ENCODE peak calls at places on chromosome 20, in eight cellular contexts. One of them, this sample, is unnamed.

GRCh38 chr20:64226686-64227576 is 28.6 kb upstream of the PCMTD2 start:
- DNase-seq in transverse colon: no peak
- DNase-seq in suprapubic skin: no peak
- DNase-seq in sigmoid colon: no peak
- DNase-seq in SK-N-SH: no peak
- DNase-seq in GM12878: no peak
- DNase-seq in HepG2: no peak
- DNase-seq in H1: no peak
- DNase-seq in this sample: no peak

GRCh38 chr20:4272225-4272624 is 256.9 kb upstream of the RNF24 start:
- DNase-seq in transverse colon: no peak
- DNase-seq in suprapubic skin: no peak
- DNase-seq in sigmoid colon: no peak
- DNase-seq in SK-N-SH: no peak
- DNase-seq in GM12878: no peak
- DNase-seq in HepG2: no peak
- DNase-seq in H1: no peak
- DNase-seq in this sample: no peak

GRCh38 chr20:14720251-14720650 is 382.8 kb upstream of the FLRT3 start:
- DNase-seq in transverse colon: no peak
- DNase-seq in suprapubic skin: no peak
- DNase-seq in sigmoid colon: no peak
- DNase-seq in SK-N-SH: no peak
- DNase-seq in GM12878: no peak
- DNase-seq in HepG2: no peak
- DNase-seq in H1: no peak
- DNase-seq in this sample: no peak

GRCh38 chr20:4809707-4810106 is 88.0 kb downstream of the PRND start:
- DNase-seq in transverse colon: peak
- DNase-seq in suprapubic skin: peak
- DNase-seq in sigmoid colon: no peak
- DNase-seq in SK-N-SH: no peak
- DNase-seq in GM12878: peak
- DNase-seq in HepG2: no peak
- DNase-seq in H1: no peak
- DNase-seq in this sample: no peak

GRCh38 chr20:32749914-32750637 is 6.8 kb upstream of the COMMD7 start:
- DNase-seq in transverse colon: no peak
- DNase-seq in suprapubic skin: no peak
- DNase-seq in sigmoid colon: no peak
- DNase-seq in SK-N-SH: no peak
- DNase-seq in GM12878: no peak
- DNase-seq in HepG2: no peak
- DNase-seq in H1: peak
- DNase-seq in this sample: no peak

GRCh38 chr20:47576516-47577033 is 74.9 kb downstream of the NCOA3 start:
- DNase-seq in transverse colon: peak
- DNase-seq in suprapubic skin: no peak
- DNase-seq in sigmoid colon: peak
- DNase-seq in SK-N-SH: peak
- DNase-seq in GM12878: peak
- DNase-seq in HepG2: peak
- DNase-seq in H1: no peak
- DNase-seq in this sample: peak

GRCh38 chr20:61994546-61994945 is 71.1 kb downstream of the TAF4 start:
- DNase-seq in transverse colon: no peak
- DNase-seq in suprapubic skin: no peak
- DNase-seq in sigmoid colon: no peak
- DNase-seq in SK-N-SH: no peak
- DNase-seq in GM12878: no peak
- DNase-seq in HepG2: no peak
- DNase-seq in H1: no peak
- DNase-seq in this sample: no peak

GRCh38 chr20:19560876-19561480 is 197.1 kb upstream of the RIN2 start:
- DNase-seq in transverse colon: no peak
- DNase-seq in suprapubic skin: no peak
- DNase-seq in sigmoid colon: no peak
- DNase-seq in SK-N-SH: no peak
- DNase-seq in GM12878: no peak
- DNase-seq in HepG2: no peak
- DNase-seq in H1: no peak
- DNase-seq in this sample: no peak

GRCh38 chr20:38407321-38407720 is 27.8 kb downstream of the SNHG17 start:
- DNase-seq in transverse colon: no peak
- DNase-seq in suprapubic skin: peak
- DNase-seq in sigmoid colon: no peak
- DNase-seq in SK-N-SH: no peak
- DNase-seq in GM12878: no peak
- DNase-seq in HepG2: no peak
- DNase-seq in H1: no peak
- DNase-seq in this sample: peak

DNA sequence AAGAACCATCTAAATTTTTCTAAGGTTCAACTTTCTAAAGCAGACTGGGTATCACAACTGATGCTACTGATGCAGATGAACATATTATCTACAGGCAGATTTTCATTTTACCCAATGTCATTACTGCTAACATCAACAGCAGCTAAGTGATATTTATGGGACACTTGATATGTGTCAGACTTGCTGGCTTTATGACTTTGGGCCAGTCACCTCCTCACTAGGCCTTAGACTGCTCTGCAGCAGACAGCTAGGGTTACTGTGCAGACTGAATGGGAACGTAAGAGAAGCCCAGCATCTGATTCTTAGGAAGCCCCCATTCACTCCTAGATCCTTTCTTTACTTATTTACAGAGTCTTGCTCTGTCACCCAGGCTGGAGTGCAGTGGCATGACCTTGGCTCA is 66.2 kb downstream of the MYH7B start:
- DNase-seq in transverse colon: no peak
- DNase-seq in suprapubic skin: no peak
- DNase-seq in sigmoid colon: no peak
- DNase-seq in SK-N-SH: no peak
- DNase-seq in GM12878: no peak
- DNase-seq in HepG2: no peak
- DNase-seq in H1: no peak
- DNase-seq in this sample: no peak
- TF ChIP-seq EP300 in transverse colon: no peak
- TF ChIP-seq EP300 in suprapubic skin: no peak
- TF ChIP-seq EP300 in sigmoid colon: no peak
- TF ChIP-seq EP300 in SK-N-SH: no peak
- TF ChIP-seq EP300 in GM12878: no peak
- TF ChIP-seq EP300 in HepG2: no peak
- TF ChIP-seq EP300 in H1: no peak
- TF ChIP-seq EP300 in this sample: no peak

GRCh38 chr20:56483970-56484369 is 15.5 kb downstream of the RTF2 start:
- DNase-seq in transverse colon: no peak
- DNase-seq in suprapubic skin: no peak
- DNase-seq in sigmoid colon: no peak
- DNase-seq in SK-N-SH: no peak
- DNase-seq in GM12878: no peak
- DNase-seq in HepG2: no peak
- DNase-seq in H1: no peak
- DNase-seq in this sample: no peak

GRCh38 chr20:56487216-56487615 is 18.8 kb downstream of the RTF2 start:
- DNase-seq in transverse colon: no peak
- DNase-seq in suprapubic skin: no peak
- DNase-seq in sigmoid colon: no peak
- DNase-seq in SK-N-SH: no peak
- DNase-seq in GM12878: no peak
- DNase-seq in HepG2: no peak
- DNase-seq in H1: no peak
- DNase-seq in this sample: no peak
- TF ChIP-seq POLR2AphosphoS5 in transverse colon: no peak
- TF ChIP-seq POLR2AphosphoS5 in suprapubic skin: no peak
- TF ChIP-seq POLR2AphosphoS5 in sigmoid colon: no peak
- TF ChIP-seq POLR2AphosphoS5 in SK-N-SH: no peak
- TF ChIP-seq POLR2AphosphoS5 in GM12878: no peak
- TF ChIP-seq POLR2AphosphoS5 in HepG2: no peak
- TF ChIP-seq POLR2AphosphoS5 in H1: no peak
- TF ChIP-seq POLR2AphosphoS5 in this sample: no peak

DNA sequence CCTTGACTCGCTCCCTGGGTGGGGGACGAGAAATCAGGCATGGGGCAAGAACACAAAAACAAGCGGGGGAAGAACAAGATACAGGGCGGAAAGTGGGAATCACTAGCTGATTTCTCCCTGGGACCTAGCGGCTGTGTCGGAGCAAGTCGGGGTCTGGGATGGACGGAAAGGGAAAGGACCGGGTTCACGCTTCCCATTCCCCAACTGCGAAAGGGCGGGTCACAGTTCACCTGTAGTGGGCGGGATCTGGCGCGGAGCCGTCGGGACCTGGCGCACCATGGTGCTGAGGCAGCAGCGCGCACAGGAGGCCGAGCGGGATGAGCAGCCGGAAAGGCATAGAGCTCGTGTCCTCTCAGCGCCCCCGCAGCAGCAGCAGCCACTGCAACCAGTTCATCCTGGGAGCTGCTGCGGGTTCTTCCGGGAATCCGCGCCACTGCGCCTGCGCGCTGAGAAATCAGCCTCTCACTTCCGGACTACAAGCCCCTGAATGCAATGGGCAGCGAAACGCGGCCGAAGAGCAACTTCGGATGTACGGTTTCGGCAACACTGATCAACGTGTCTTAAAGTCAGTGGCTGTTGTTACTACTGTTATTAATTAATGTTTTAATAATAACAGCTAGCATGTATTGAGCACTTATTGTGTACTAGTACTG is at the start of gene EDEM2:
- DNase-seq in transverse colon: peak
- DNase-seq in suprapubic skin: peak
- DNase-seq in sigmoid colon: peak
- DNase-seq in SK-N-SH: peak
- DNase-seq in GM12878: peak
- DNase-seq in HepG2: peak
- DNase-seq in H1: peak
- DNase-seq in this sample: peak
- H3K4me3 ChIP-seq in transverse colon: peak
- H3K4me3 ChIP-seq in suprapubic skin: peak
- H3K4me3 ChIP-seq in sigmoid colon: peak
- H3K4me3 ChIP-seq in SK-N-SH: peak
- H3K4me3 ChIP-seq in GM12878: peak
- H3K4me3 ChIP-seq in HepG2: peak
- H3K4me3 ChIP-seq in H1: peak
- H3K4me3 ChIP-seq in this sample: peak

GRCh38 chr20:41664584-41664983 is 46.4 kb upstream of the CHD6 start:
- DNase-seq in transverse colon: no peak
- DNase-seq in suprapubic skin: no peak
- DNase-seq in sigmoid colon: no peak
- DNase-seq in SK-N-SH: peak
- DNase-seq in GM12878: peak
- DNase-seq in HepG2: peak
- DNase-seq in H1: no peak
- DNase-seq in this sample: no peak
- TF ChIP-seq EP300 in transverse colon: no peak
- TF ChIP-seq EP300 in suprapubic skin: no peak
- TF ChIP-seq EP300 in sigmoid colon: no peak
- TF ChIP-seq EP300 in SK-N-SH: no peak
- TF ChIP-seq EP300 in GM12878: no peak
- TF ChIP-seq EP300 in HepG2: no peak
- TF ChIP-seq EP300 in H1: no peak
- TF ChIP-seq EP300 in this sample: no peak

DNA sequence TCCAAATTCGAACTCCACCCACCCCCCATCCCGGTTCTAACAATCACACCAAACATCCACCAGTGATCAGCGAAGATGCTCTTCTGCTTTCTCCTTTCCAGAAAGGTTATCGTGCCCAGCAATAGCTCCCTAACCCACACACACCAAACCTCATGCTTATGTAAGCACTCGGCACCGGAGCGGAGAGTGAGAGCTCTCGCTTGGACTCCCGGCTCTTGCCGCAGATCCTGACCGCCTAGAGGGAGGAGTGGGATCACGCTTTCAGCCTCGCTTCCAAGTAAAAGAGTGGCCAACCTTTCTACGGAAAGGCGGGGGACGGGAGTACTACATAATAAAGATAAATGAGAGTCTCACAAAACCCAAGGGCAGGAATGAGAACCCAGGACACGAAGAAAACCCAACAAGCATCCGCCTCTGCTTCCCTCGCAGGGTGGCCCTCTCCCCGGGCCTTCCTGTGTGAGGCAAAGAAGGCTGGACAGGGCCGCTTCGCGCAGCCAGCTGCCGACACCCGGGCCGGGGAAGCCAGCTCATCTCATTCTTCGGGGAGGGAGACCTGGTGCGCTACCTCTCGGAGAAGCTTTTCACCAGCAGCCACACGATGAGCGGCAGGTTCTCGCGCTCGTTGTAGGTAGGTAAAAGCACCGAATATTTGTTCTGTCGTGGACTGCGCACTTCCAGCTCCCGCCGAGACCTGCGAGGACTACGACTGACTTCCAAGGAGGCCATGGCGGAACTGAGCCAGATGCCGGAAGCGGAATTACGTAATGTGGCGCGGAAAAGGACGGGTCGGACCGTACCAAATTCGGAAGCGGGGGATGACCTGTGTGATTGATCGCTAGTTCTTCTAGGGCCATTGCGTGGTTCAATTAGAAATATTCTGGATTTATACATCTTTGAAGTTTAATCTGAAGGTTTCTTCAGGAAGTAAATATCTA is at the start of gene DPM1:
- DNase-seq in transverse colon: peak
- DNase-seq in suprapubic skin: peak
- DNase-seq in sigmoid colon: peak
- DNase-seq in SK-N-SH: peak
- DNase-seq in GM12878: peak
- DNase-seq in HepG2: peak
- DNase-seq in H1: peak
- DNase-seq in this sample: peak
- TF ChIP-seq POLR2AphosphoS5 in transverse colon: peak
- TF ChIP-seq POLR2AphosphoS5 in suprapubic skin: peak
- TF ChIP-seq POLR2AphosphoS5 in sigmoid colon: peak
- TF ChIP-seq POLR2AphosphoS5 in SK-N-SH: peak
- TF ChIP-seq POLR2AphosphoS5 in GM12878: peak
- TF ChIP-seq POLR2AphosphoS5 in HepG2: peak
- TF ChIP-seq POLR2AphosphoS5 in H1: peak
- TF ChIP-seq POLR2AphosphoS5 in this sample: peak

GRCh38 chr20:8443464-8444072 is 311.5 kb downstream of the PLCB1 start:
- DNase-seq in transverse colon: no peak
- DNase-seq in suprapubic skin: no peak
- DNase-seq in sigmoid colon: no peak
- DNase-seq in SK-N-SH: no peak
- DNase-seq in GM12878: no peak
- DNase-seq in HepG2: no peak
- DNase-seq in H1: no peak
- DNase-seq in this sample: no peak
- H3K4me3 ChIP-seq in transverse colon: no peak
- H3K4me3 ChIP-seq in suprapubic skin: no peak
- H3K4me3 ChIP-seq in sigmoid colon: no peak
- H3K4me3 ChIP-seq in SK-N-SH: no peak
- H3K4me3 ChIP-seq in GM12878: no peak
- H3K4me3 ChIP-seq in HepG2: no peak
- H3K4me3 ChIP-seq in H1: no peak
- H3K4me3 ChIP-seq in this sample: no peak

GRCh38 chr20:10357061-10357708 is 76.8 kb downstream of the MKKS start:
- DNase-seq in transverse colon: no peak
- DNase-seq in suprapubic skin: no peak
- DNase-seq in sigmoid colon: no peak
- DNase-seq in SK-N-SH: no peak
- DNase-seq in GM12878: no peak
- DNase-seq in HepG2: no peak
- DNase-seq in H1: no peak
- DNase-seq in this sample: no peak
- TF ChIP-seq EP300 in transverse colon: no peak
- TF ChIP-seq EP300 in suprapubic skin: no peak
- TF ChIP-seq EP300 in sigmoid colon: no peak
- TF ChIP-seq EP300 in SK-N-SH: no peak
- TF ChIP-seq EP300 in GM12878: no peak
- TF ChIP-seq EP300 in HepG2: no peak
- TF ChIP-seq EP300 in H1: no peak
- TF ChIP-seq EP300 in this sample: no peak

This sample was measured in stomach.